ENCODE peak calls at places on chromosomes 11 and 22, in seven cellular contexts. W is left cardiac atrium; D is stimulated activated CD4-positive, alpha-beta T cell treated with anti-CD3 and anti-CD28 coated beads, Interleukin-1b, Interleukin-23, amount 100 ng/mL, for 1 hour; K is COR-L47; R is AG09319; N is NCI-H460; T is spleen. V is an unnamed sample.

GRCh38 chr11:11038339-11039248 is 180.7 kb upstream of the ZBED5 start:
- DNase-seq in W (no peak), D (no peak), K (no peak), R (no peak), N (no peak), T (no peak), V (no peak)

GRCh38 chr11:112655386-112655785 is 305.8 kb upstream of the NCAM1 start:
- DNase-seq in W (peak), D (no peak), K (no peak), R (peak), N (no peak), T (no peak), V (no peak)

GRCh38 chr11:20247540-20248138 is 87.4 kb upstream of the DBX1 start:
- DNase-seq in W (no peak), D (no peak), K (no peak), R (no peak), N (no peak), T (no peak), V (no peak)

GRCh38 chr11:130323452-130324448 is 9.0 kb upstream of the ZBTB44 start:
- DNase-seq in W (no peak), D (no peak), K (no peak), R (peak), N (no peak), T (no peak), V (no peak)

GRCh38 chr11:62324738-62325556 is 12.3 kb upstream of the ASRGL1 start:
- DNase-seq in W (no peak), D (peak), K (no peak), R (no peak), N (peak), T (peak), V (peak)

GRCh38 chr11:70111269-70112016 is 33.3 kb downstream of the ANO1 start:
- DNase-seq in W (peak), D (no peak), K (peak), R (peak), N (peak), T (no peak), V (peak)

GRCh38 chr22:36026741-36027140 is 1.9 kb downstream of the RBFOX2 start:
- DNase-seq in W (no peak), D (no peak), K (no peak), R (no peak), N (no peak), T (no peak), V (no peak)

GRCh38 chr22:17823226-17823625 is 49.0 kb upstream of the BID start:
- DNase-seq in W (no peak), D (no peak), K (no peak), R (no peak), N (no peak), T (no peak), V (no peak)

GRCh38 chr11:216081-216974 is 8.8 kb downstream of the RIC8A start:
- DNase-seq in W (no peak), D (no peak), K (no peak), R (no peak), N (no peak), T (no peak), V (no peak)

GRCh38 chr11:86803136-86803535 is 2.8 kb downstream of the PRSS23 start:
- DNase-seq in W (no peak), D (no peak), K (no peak), R (no peak), N (no peak), T (no peak), V (no peak)

GRCh38 chr11:95341246-95341645 is 110.2 kb upstream of the SESN3 start:
- DNase-seq in W (no peak), D (no peak), K (no peak), R (no peak), N (no peak), T (peak), V (no peak)

GRCh38 chr11:44861829-44862545 is 88.7 kb downstream of the TP53I11 start:
- DNase-seq in W (peak), D (peak), K (no peak), R (peak), N (peak), T (peak), V (peak)

GRCh38 chr11:17839973-17840611 is 105.5 kb downstream of the KCNC1 start:
- DNase-seq in W (no peak), D (no peak), K (no peak), R (no peak), N (no peak), T (no peak), V (no peak)

GRCh38 chr11:74366576-74366975 is 31.7 kb downstream of the PGM2L1 start:
- DNase-seq in W (no peak), D (no peak), K (no peak), R (peak), N (no peak), T (no peak), V (no peak)

GRCh38 chr22:32695451-32695891 is 106.0 kb upstream of the TIMP3 start:
- DNase-seq in W (no peak), D (no peak), K (no peak), R (peak), N (no peak), T (no peak), V (no peak)

GRCh38 chr11:93521086-93521485 is 22.1 kb downstream of the SMCO4 start:
- DNase-seq in W (no peak), D (no peak), K (no peak), R (no peak), N (no peak), T (no peak), V (no peak)

GRCh38 chr11:117654856-117655255 is 142.2 kb downstream of the DSCAML1 start:
- DNase-seq in W (no peak), D (no peak), K (no peak), R (no peak), N (no peak), T (no peak), V (no peak)

GRCh38 chr11:32396331-32396730 is 39.0 kb downstream of the WT1 start:
- DNase-seq in W (no peak), D (no peak), K (no peak), R (no peak), N (no peak), T (no peak), V (no peak)

GRCh38 chr22:27032121-27032761 is 374.9 kb downstream of the MIAT start:
- DNase-seq in W (peak), D (no peak), K (peak), R (no peak), N (no peak), T (no peak), V (no peak)

GRCh38 chr22:46881373-46882118 is 119.1 kb downstream of the TBC1D22A start:
- DNase-seq in W (peak), D (no peak), K (no peak), R (no peak), N (no peak), T (no peak), V (no peak)

GRCh38 chr11:29280452-29280851 is 736.4 kb downstream of the KCNA4 start:
- DNase-seq in W (no peak), D (no peak), K (no peak), R (no peak), N (no peak), T (no peak), V (no peak)

GRCh38 chr22:17373839-17374238 is 4.6 kb downstream of the CECR2 start:
- DNase-seq in W (no peak), D (no peak), K (no peak), R (no peak), N (no peak), T (no peak), V (no peak)

GRCh38 chr11:75668508-75669297 is at the start of gene MAP6:
- DNase-seq in W (peak), D (no peak), K (peak), R (no peak), N (no peak), T (no peak), V (no peak)

GRCh38 chr11:126355324-126355925 is at the start of gene ST3GAL4:
- DNase-seq in W (peak), D (peak), K (peak), R (no peak), N (peak), T (peak), V (peak)

V was measured in T47D.